ENCODE peak calls at places on chromosomes 5 and 9, in six cellular contexts. F is upper lobe of right lung, Q is fibroblast of lung, X is neural progenitor cell, Z is AG10803, H is AG09309. G is an unnamed sample.
A peak's percentile ranks its signal among the peaks of the same experiment; 100 is the strongest.

GRCh38 chr5:13276143-13276542 is 668.3 kb downstream of the DNAH5 start:
- DNase-seq in F (no peak), Q (peak; percentile 66), X (no peak), Z (no peak), H (no peak), G (no peak)

GRCh38 chr5:151115272-151115905 is 34.6 kb upstream of the TNIP1 start:
- DNase-seq in F (peak; percentile 87), Q (no peak), X (peak; percentile 74), Z (peak; percentile 64), H (peak; percentile 13), G (peak; percentile 67)

GRCh38 chr5:174572591-174572990 is 151.8 kb upstream of the MSX2 start:
- DNase-seq in F (no peak), Q (peak; percentile 47), X (no peak), Z (no peak), H (no peak), G (no peak)

GRCh38 chr5:135964670-135965320 is 10.0 kb upstream of the LECT2 start:
- DNase-seq in F (no peak), Q (peak; percentile 66), X (no peak), Z (peak; percentile 75), H (no peak), G (peak; percentile 68)

GRCh38 chr5:151450605-151451004 is 3.2 kb downstream of the SLC36A1 start:
- DNase-seq in F (no peak), Q (peak; percentile 3), X (no peak), Z (no peak), H (no peak), G (no peak)

GRCh38 chr5:31537856-31538255 is 5.8 kb downstream of the C5orf22 start:
- DNase-seq in F (no peak), Q (peak; percentile 24), X (no peak), Z (peak; percentile 52), H (no peak), G (peak; percentile 8)

GRCh38 chr9:112007575-112008240 is 111.1 kb downstream of the UGCG start:
- DNase-seq in F (no peak), Q (peak; percentile 66), X (no peak), Z (no peak), H (no peak), G (no peak)

GRCh38 chr9:127318651-127319167 is 54.1 kb downstream of the GARNL3 start:
- DNase-seq in F (no peak), Q (peak; percentile 83), X (no peak), Z (peak; percentile 59), H (no peak), G (peak; percentile 60)

GRCh38 chr5:74082504-74082903 is 456.5 kb downstream of the ARHGEF28 start:
- DNase-seq in F (no peak), Q (no peak), X (no peak), Z (no peak), H (no peak), G (no peak)

GRCh38 chr5:95283761-95284511 is 958 bp downstream of the MCTP1 start:
- DNase-seq in F (peak; percentile 84), Q (peak; percentile 26), X (peak; percentile 69), Z (no peak), H (no peak), G (no peak)

GRCh38 chr5:159456722-159457462 is 126.6 kb upstream of the IL12B start:
- DNase-seq in F (no peak), Q (peak; percentile 69), X (no peak), Z (peak; percentile 43), H (no peak), G (peak; percentile 36)

GRCh38 chr9:128340691-128341434 is 536 bp downstream of the SLC27A4 start:
- DNase-seq in F (no peak), Q (no peak), X (peak; percentile 48), Z (no peak), H (no peak), G (no peak)

GRCh38 chr9:69058101-69058500 is 22.5 kb downstream of the FXN start:
- DNase-seq in F (no peak), Q (no peak), X (no peak), Z (no peak), H (no peak), G (no peak)

GRCh38 chr5:167895899-167896659 is 395.4 kb upstream of the WWC1 start:
- DNase-seq in F (no peak), Q (peak; percentile 67), X (no peak), Z (peak; percentile 83), H (no peak), G (no peak)

GRCh38 chr9:86948153-86948929 is 1.0 kb upstream of the GAS1 start:
- DNase-seq in F (peak; percentile 83), Q (peak; percentile 75), X (peak; percentile 90), Z (peak; percentile 85), H (no peak), G (peak; percentile 90)

GRCh38 chr9:98391884-98392283 is 136.4 kb upstream of the TBC1D2 start:
- DNase-seq in F (no peak), Q (no peak), X (no peak), Z (no peak), H (no peak), G (no peak)

GRCh38 chr5:96718635-96719077 is 56.5 kb downstream of the CAST start:
- DNase-seq in F (peak; percentile 80), Q (peak; percentile 50), X (no peak), Z (no peak), H (no peak), G (no peak)

GRCh38 chr9:123599781-123600180 is 243.8 kb downstream of the CRB2 start:
- DNase-seq in F (no peak), Q (no peak), X (no peak), Z (peak; percentile 12), H (no peak), G (no peak)

GRCh38 chr5:12777342-12777741 is 873.1 kb upstream of the CTNND2 start:
- DNase-seq in F (no peak), Q (no peak), X (no peak), Z (no peak), H (no peak), G (no peak)

GRCh38 chr5:95808686-95809413 is 13.7 kb downstream of the GLRX start:
- DNase-seq in F (no peak), Q (no peak), X (no peak), Z (peak; percentile 72), H (no peak), G (peak; percentile 90)

GRCh38 chr5:180495292-180495691 is 1.1 kb downstream of the CNOT6 start:
- DNase-seq in F (no peak), Q (no peak), X (peak; percentile 25), Z (no peak), H (no peak), G (no peak)
- H3K4me3 ChIP-seq in F (peak overlapping the region; percentile 96), Q (peak overlapping the region; percentile 55), X (peak overlapping the region; percentile 95), Z (peak overlapping the region; percentile 76), H (peak overlapping the region; percentile 86), G (peak overlapping the region; percentile 85)

DNA sequence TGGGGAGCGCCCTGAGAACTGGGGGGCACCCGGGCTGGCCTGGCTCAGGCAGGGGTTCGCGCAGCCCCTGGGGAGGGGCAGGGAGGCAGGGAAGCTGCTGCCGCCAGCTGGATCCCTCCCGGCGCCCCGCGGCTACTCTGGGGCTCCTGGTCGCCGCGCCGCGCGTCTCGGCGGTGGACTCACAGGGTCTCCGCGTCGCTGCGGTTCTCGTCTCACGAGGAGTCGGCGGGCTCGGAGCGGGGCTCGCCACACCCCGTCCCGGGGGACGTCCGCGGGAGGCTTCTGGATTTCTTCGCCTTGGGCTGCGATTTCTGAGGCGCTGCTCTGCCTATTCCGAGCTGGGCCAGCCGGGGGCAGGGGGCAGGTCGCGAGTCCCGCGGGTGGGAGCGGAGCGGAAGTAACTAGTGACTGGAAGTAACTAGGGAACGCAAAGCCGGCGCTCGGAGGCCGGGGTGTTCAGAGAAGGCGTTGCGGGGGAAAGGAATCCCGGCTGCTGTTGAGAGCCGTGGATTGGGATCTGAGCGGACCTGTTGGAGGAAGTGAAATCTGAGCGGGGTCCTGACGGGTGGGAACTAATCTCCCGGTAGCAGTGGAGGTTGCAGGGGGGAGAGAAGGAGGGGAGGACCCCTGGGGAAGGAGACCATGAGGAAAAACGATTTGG is 509 bp downstream of the CYSTM1 start:
- DNase-seq in F (peak; percentile 91), Q (peak; percentile 64), X (peak; percentile 87), Z (peak; percentile 75), H (no peak), G (peak; percentile 65)
- TF ChIP-seq CTCF in F (peak; percentile 41), Q (no peak), X (peak; percentile 27), Z (peak; percentile 35), H (peak; percentile 21), G (peak; percentile 48)

GRCh38 chr9:131404581-131404980 is 10.7 kb downstream of the PRRC2B start:
- DNase-seq in F (no peak), Q (peak; percentile 78), X (no peak), Z (peak; percentile 79), H (no peak), G (peak; percentile 73)

GRCh38 chr9:131404987-131405386 is 11.1 kb downstream of the PRRC2B start:
- DNase-seq in F (no peak), Q (peak; percentile 21), X (no peak), Z (no peak), H (no peak), G (no peak)

GRCh38 chr9:131406567-131407436 is 12.9 kb downstream of the PRRC2B start:
- DNase-seq in F (no peak), Q (peak; percentile 23), X (no peak), Z (no peak), H (no peak), G (peak; percentile 49)

GRCh38 chr9:131405429-131405828 is 11.5 kb downstream of the PRRC2B start:
- DNase-seq in F (no peak), Q (peak; percentile 96), X (peak; percentile 92), Z (peak; percentile 80), H (peak; percentile 54), G (peak; percentile 96)

GRCh38 chr9:131405858-131406566 is 12.1 kb downstream of the PRRC2B start:
- DNase-seq in F (no peak), Q (no peak), X (no peak), Z (no peak), H (no peak), G (no peak)
- H3K4me3 ChIP-seq in F (no peak overlapping the region), Q (peak overlapping the region; percentile 25), X (peak overlapping the region; percentile 36), Z (peak overlapping the region; percentile 39), H (no peak overlapping the region), G (peak overlapping the region; percentile 37)

GRCh38 chr5:112384523-112384922 is 34.6 kb downstream of the EPB41L4A start:
- DNase-seq in F (no peak), Q (no peak), X (no peak), Z (no peak), H (no peak), G (no peak)
- TF ChIP-seq CTCF in F (no peak), Q (no peak), X (no peak), Z (no peak), H (no peak), G (no peak)

G was measured in fibroblast of the aortic adventitia.